ENCODE peak calls at places on chromosome 10, in nine cellular contexts. One of them, this sample, is unnamed.

GRCh38 chr10:123786306-123786705 is 105.3 kb downstream of the CPXM2 start:
- DNase-seq in hepatic stellate cell: no peak
- DNase-seq in iris pigment epithelial cell: no peak
- DNase-seq in activated CD4-positive, alpha-beta T cell treated with anti-CD3 and anti-CD28 coated beads, Interleukin-2, amount 50 U/mL, for 48 hours: no peak
- DNase-seq in pulmonary artery endothelial cell: no peak
- DNase-seq in NCI-H2081: no peak
- DNase-seq in GM13976: no peak
- DNase-seq in activated T-helper 1 cell treated with anti-CD3 and anti-CD28 coated beads, Interleukin-12 subunit alpha, Interleukin-12 subunit beta, Interleukin-2, Interleukin-4 antibody, amounts not matched to agents 30 ng/mL and 10 ng/mL and 1 ng/mL, durations not matched to agents 14 hours and 24 hours and 36 hours: no peak
- DNase-seq in thoracic aorta: no peak
- DNase-seq in this sample: no peak

GRCh38 chr10:124300224-124300623 is 118.5 kb downstream of the OAT start:
- DNase-seq in activated CD4-positive, alpha-beta T cell treated with anti-CD3 and anti-CD28 coated beads, Interleukin-2, amount 50 U/mL, for 48 hours: no peak
- DNase-seq in hepatic stellate cell: no peak
- DNase-seq in GM13976: no peak
- DNase-seq in NCI-H2081: no peak
- DNase-seq in thoracic aorta: no peak
- DNase-seq in activated T-helper 1 cell treated with anti-CD3 and anti-CD28 coated beads, Interleukin-12 subunit alpha, Interleukin-12 subunit beta, Interleukin-2, Interleukin-4 antibody, amounts not matched to agents 30 ng/mL and 10 ng/mL and 1 ng/mL, durations not matched to agents 14 hours and 24 hours and 36 hours: no peak
- DNase-seq in pulmonary artery endothelial cell: no peak
- DNase-seq in iris pigment epithelial cell: no peak
- DNase-seq in this sample: no peak

GRCh38 chr10:133325761-133326463 is 10.8 kb downstream of the CALY start:
- DNase-seq in thoracic aorta: no peak
- DNase-seq in activated CD4-positive, alpha-beta T cell treated with anti-CD3 and anti-CD28 coated beads, Interleukin-2, amount 50 U/mL, for 48 hours: no peak
- DNase-seq in pulmonary artery endothelial cell: no peak
- DNase-seq in NCI-H2081: no peak
- DNase-seq in hepatic stellate cell: no peak
- DNase-seq in GM13976: no peak
- DNase-seq in activated T-helper 1 cell treated with anti-CD3 and anti-CD28 coated beads, Interleukin-12 subunit alpha, Interleukin-12 subunit beta, Interleukin-2, Interleukin-4 antibody, amounts not matched to agents 30 ng/mL and 10 ng/mL and 1 ng/mL, durations not matched to agents 14 hours and 24 hours and 36 hours: no peak
- DNase-seq in iris pigment epithelial cell: no peak
- DNase-seq in this sample: no peak

GRCh38 chr10:59332581-59332980 is 29.8 kb downstream of the FAM13C start:
- DNase-seq in GM13976: no peak
- DNase-seq in thoracic aorta: no peak
- DNase-seq in pulmonary artery endothelial cell: no peak
- DNase-seq in iris pigment epithelial cell: no peak
- DNase-seq in activated CD4-positive, alpha-beta T cell treated with anti-CD3 and anti-CD28 coated beads, Interleukin-2, amount 50 U/mL, for 48 hours: no peak
- DNase-seq in activated T-helper 1 cell treated with anti-CD3 and anti-CD28 coated beads, Interleukin-12 subunit alpha, Interleukin-12 subunit beta, Interleukin-2, Interleukin-4 antibody, amounts not matched to agents 30 ng/mL and 10 ng/mL and 1 ng/mL, durations not matched to agents 14 hours and 24 hours and 36 hours: no peak
- DNase-seq in NCI-H2081: no peak
- DNase-seq in hepatic stellate cell: no peak
- DNase-seq in this sample: no peak

GRCh38 chr10:84415539-84416244 is 87.3 kb downstream of the CCSER2 start:
- DNase-seq in GM13976: no peak
- DNase-seq in iris pigment epithelial cell: peak; percentile 59
- DNase-seq in pulmonary artery endothelial cell: no peak
- DNase-seq in activated T-helper 1 cell treated with anti-CD3 and anti-CD28 coated beads, Interleukin-12 subunit alpha, Interleukin-12 subunit beta, Interleukin-2, Interleukin-4 antibody, amounts not matched to agents 30 ng/mL and 10 ng/mL and 1 ng/mL, durations not matched to agents 14 hours and 24 hours and 36 hours: no peak
- DNase-seq in activated CD4-positive, alpha-beta T cell treated with anti-CD3 and anti-CD28 coated beads, Interleukin-2, amount 50 U/mL, for 48 hours: no peak
- DNase-seq in thoracic aorta: no peak
- DNase-seq in hepatic stellate cell: no peak
- DNase-seq in NCI-H2081: no peak
- DNase-seq in this sample: no peak

GRCh38 chr10:19788075-19788686 is 28.1 kb upstream of the PLXDC2 start:
- DNase-seq in hepatic stellate cell: peak; percentile 8
- DNase-seq in activated T-helper 1 cell treated with anti-CD3 and anti-CD28 coated beads, Interleukin-12 subunit alpha, Interleukin-12 subunit beta, Interleukin-2, Interleukin-4 antibody, amounts not matched to agents 30 ng/mL and 10 ng/mL and 1 ng/mL, durations not matched to agents 14 hours and 24 hours and 36 hours: no peak
- DNase-seq in activated CD4-positive, alpha-beta T cell treated with anti-CD3 and anti-CD28 coated beads, Interleukin-2, amount 50 U/mL, for 48 hours: peak; percentile 6
- DNase-seq in thoracic aorta: no peak
- DNase-seq in iris pigment epithelial cell: peak; percentile 71
- DNase-seq in NCI-H2081: peak; percentile 43
- DNase-seq in GM13976: no peak
- DNase-seq in pulmonary artery endothelial cell: no peak
- DNase-seq in this sample: peak; percentile 1

GRCh38 chr10:86795353-86795752 is 38.9 kb downstream of the BMPR1A start:
- DNase-seq in pulmonary artery endothelial cell: no peak
- DNase-seq in activated T-helper 1 cell treated with anti-CD3 and anti-CD28 coated beads, Interleukin-12 subunit alpha, Interleukin-12 subunit beta, Interleukin-2, Interleukin-4 antibody, amounts not matched to agents 30 ng/mL and 10 ng/mL and 1 ng/mL, durations not matched to agents 14 hours and 24 hours and 36 hours: no peak
- DNase-seq in NCI-H2081: no peak
- DNase-seq in iris pigment epithelial cell: peak; percentile 83
- DNase-seq in activated CD4-positive, alpha-beta T cell treated with anti-CD3 and anti-CD28 coated beads, Interleukin-2, amount 50 U/mL, for 48 hours: no peak
- DNase-seq in GM13976: no peak
- DNase-seq in thoracic aorta: no peak
- DNase-seq in hepatic stellate cell: peak; percentile 32
- DNase-seq in this sample: peak; percentile 4

GRCh38 chr10:86410542-86411124 is 44.0 kb upstream of the GRID1 start:
- DNase-seq in thoracic aorta: no peak
- DNase-seq in activated T-helper 1 cell treated with anti-CD3 and anti-CD28 coated beads, Interleukin-12 subunit alpha, Interleukin-12 subunit beta, Interleukin-2, Interleukin-4 antibody, amounts not matched to agents 30 ng/mL and 10 ng/mL and 1 ng/mL, durations not matched to agents 14 hours and 24 hours and 36 hours: no peak
- DNase-seq in NCI-H2081: no peak
- DNase-seq in pulmonary artery endothelial cell: no peak
- DNase-seq in hepatic stellate cell: no peak
- DNase-seq in GM13976: no peak
- DNase-seq in activated CD4-positive, alpha-beta T cell treated with anti-CD3 and anti-CD28 coated beads, Interleukin-2, amount 50 U/mL, for 48 hours: no peak
- DNase-seq in iris pigment epithelial cell: peak; percentile 95
- DNase-seq in this sample: peak; percentile 71

GRCh38 chr10:66941491-66941890 is 15.7 kb downstream of the LRRTM3 start:
- DNase-seq in activated CD4-positive, alpha-beta T cell treated with anti-CD3 and anti-CD28 coated beads, Interleukin-2, amount 50 U/mL, for 48 hours: no peak
- DNase-seq in hepatic stellate cell: no peak
- DNase-seq in GM13976: no peak
- DNase-seq in NCI-H2081: no peak
- DNase-seq in pulmonary artery endothelial cell: no peak
- DNase-seq in thoracic aorta: no peak
- DNase-seq in iris pigment epithelial cell: no peak
- DNase-seq in activated T-helper 1 cell treated with anti-CD3 and anti-CD28 coated beads, Interleukin-12 subunit alpha, Interleukin-12 subunit beta, Interleukin-2, Interleukin-4 antibody, amounts not matched to agents 30 ng/mL and 10 ng/mL and 1 ng/mL, durations not matched to agents 14 hours and 24 hours and 36 hours: no peak
- DNase-seq in this sample: no peak

GRCh38 chr10:22475857-22476600 is 130.7 kb downstream of the SPAG6 start:
- DNase-seq in activated CD4-positive, alpha-beta T cell treated with anti-CD3 and anti-CD28 coated beads, Interleukin-2, amount 50 U/mL, for 48 hours: peak; percentile 64
- DNase-seq in thoracic aorta: no peak
- DNase-seq in NCI-H2081: no peak
- DNase-seq in GM13976: peak; percentile 68
- DNase-seq in hepatic stellate cell: no peak
- DNase-seq in pulmonary artery endothelial cell: no peak
- DNase-seq in activated T-helper 1 cell treated with anti-CD3 and anti-CD28 coated beads, Interleukin-12 subunit alpha, Interleukin-12 subunit beta, Interleukin-2, Interleukin-4 antibody, amounts not matched to agents 30 ng/mL and 10 ng/mL and 1 ng/mL, durations not matched to agents 14 hours and 24 hours and 36 hours: peak; percentile 3
- DNase-seq in iris pigment epithelial cell: peak; percentile 9
- DNase-seq in this sample: peak; percentile 27

GRCh38 chr10:116699049-116699782 is 43.1 kb downstream of the HSPA12A start:
- DNase-seq in GM13976: no peak
- DNase-seq in activated CD4-positive, alpha-beta T cell treated with anti-CD3 and anti-CD28 coated beads, Interleukin-2, amount 50 U/mL, for 48 hours: no peak
- DNase-seq in NCI-H2081: no peak
- DNase-seq in activated T-helper 1 cell treated with anti-CD3 and anti-CD28 coated beads, Interleukin-12 subunit alpha, Interleukin-12 subunit beta, Interleukin-2, Interleukin-4 antibody, amounts not matched to agents 30 ng/mL and 10 ng/mL and 1 ng/mL, durations not matched to agents 14 hours and 24 hours and 36 hours: no peak
- DNase-seq in thoracic aorta: no peak
- DNase-seq in hepatic stellate cell: no peak
- DNase-seq in iris pigment epithelial cell: no peak
- DNase-seq in pulmonary artery endothelial cell: no peak
- DNase-seq in this sample: no peak

GRCh38 chr10:31395695-31396094 is 76.7 kb downstream of the ZEB1 start:
- DNase-seq in thoracic aorta: no peak
- DNase-seq in pulmonary artery endothelial cell: no peak
- DNase-seq in NCI-H2081: no peak
- DNase-seq in iris pigment epithelial cell: no peak
- DNase-seq in activated T-helper 1 cell treated with anti-CD3 and anti-CD28 coated beads, Interleukin-12 subunit alpha, Interleukin-12 subunit beta, Interleukin-2, Interleukin-4 antibody, amounts not matched to agents 30 ng/mL and 10 ng/mL and 1 ng/mL, durations not matched to agents 14 hours and 24 hours and 36 hours: no peak
- DNase-seq in GM13976: no peak
- DNase-seq in activated CD4-positive, alpha-beta T cell treated with anti-CD3 and anti-CD28 coated beads, Interleukin-2, amount 50 U/mL, for 48 hours: no peak
- DNase-seq in hepatic stellate cell: no peak
- DNase-seq in this sample: no peak

GRCh38 chr10:80436459-80437098 is 17.5 kb upstream of the TSPAN14 start:
- DNase-seq in pulmonary artery endothelial cell: no peak
- DNase-seq in hepatic stellate cell: no peak
- DNase-seq in GM13976: no peak
- DNase-seq in thoracic aorta: no peak
- DNase-seq in NCI-H2081: no peak
- DNase-seq in iris pigment epithelial cell: no peak
- DNase-seq in activated CD4-positive, alpha-beta T cell treated with anti-CD3 and anti-CD28 coated beads, Interleukin-2, amount 50 U/mL, for 48 hours: no peak
- DNase-seq in activated T-helper 1 cell treated with anti-CD3 and anti-CD28 coated beads, Interleukin-12 subunit alpha, Interleukin-12 subunit beta, Interleukin-2, Interleukin-4 antibody, amounts not matched to agents 30 ng/mL and 10 ng/mL and 1 ng/mL, durations not matched to agents 14 hours and 24 hours and 36 hours: no peak
- DNase-seq in this sample: no peak

GRCh38 chr10:88270871-88271713 is 312.0 kb downstream of the RNLS start:
- DNase-seq in hepatic stellate cell: peak; percentile 19
- DNase-seq in GM13976: peak; percentile 44
- DNase-seq in iris pigment epithelial cell: peak; percentile 71
- DNase-seq in pulmonary artery endothelial cell: no peak
- DNase-seq in activated T-helper 1 cell treated with anti-CD3 and anti-CD28 coated beads, Interleukin-12 subunit alpha, Interleukin-12 subunit beta, Interleukin-2, Interleukin-4 antibody, amounts not matched to agents 30 ng/mL and 10 ng/mL and 1 ng/mL, durations not matched to agents 14 hours and 24 hours and 36 hours: peak; percentile 63
- DNase-seq in NCI-H2081: no peak
- DNase-seq in activated CD4-positive, alpha-beta T cell treated with anti-CD3 and anti-CD28 coated beads, Interleukin-2, amount 50 U/mL, for 48 hours: peak; percentile 61
- DNase-seq in thoracic aorta: no peak
- DNase-seq in this sample: peak; percentile 73

GRCh38 chr10:90420637-90421318 is 437.1 kb downstream of the HTR7 start:
- DNase-seq in GM13976: no peak
- DNase-seq in activated CD4-positive, alpha-beta T cell treated with anti-CD3 and anti-CD28 coated beads, Interleukin-2, amount 50 U/mL, for 48 hours: no peak
- DNase-seq in thoracic aorta: no peak
- DNase-seq in iris pigment epithelial cell: no peak
- DNase-seq in NCI-H2081: no peak
- DNase-seq in hepatic stellate cell: no peak
- DNase-seq in activated T-helper 1 cell treated with anti-CD3 and anti-CD28 coated beads, Interleukin-12 subunit alpha, Interleukin-12 subunit beta, Interleukin-2, Interleukin-4 antibody, amounts not matched to agents 30 ng/mL and 10 ng/mL and 1 ng/mL, durations not matched to agents 14 hours and 24 hours and 36 hours: no peak
- DNase-seq in pulmonary artery endothelial cell: no peak
- DNase-seq in this sample: no peak

GRCh38 chr10:74063256-74063655 is 65.3 kb downstream of the VCL start:
- DNase-seq in activated T-helper 1 cell treated with anti-CD3 and anti-CD28 coated beads, Interleukin-12 subunit alpha, Interleukin-12 subunit beta, Interleukin-2, Interleukin-4 antibody, amounts not matched to agents 30 ng/mL and 10 ng/mL and 1 ng/mL, durations not matched to agents 14 hours and 24 hours and 36 hours: no peak
- DNase-seq in GM13976: no peak
- DNase-seq in NCI-H2081: no peak
- DNase-seq in hepatic stellate cell: no peak
- DNase-seq in pulmonary artery endothelial cell: no peak
- DNase-seq in activated CD4-positive, alpha-beta T cell treated with anti-CD3 and anti-CD28 coated beads, Interleukin-2, amount 50 U/mL, for 48 hours: no peak
- DNase-seq in thoracic aorta: no peak
- DNase-seq in iris pigment epithelial cell: peak; percentile 53
- DNase-seq in this sample: no peak

GRCh38 chr10:20100157-20100556 is 283.9 kb downstream of the PLXDC2 start:
- DNase-seq in GM13976: no peak
- DNase-seq in pulmonary artery endothelial cell: no peak
- DNase-seq in iris pigment epithelial cell: peak; percentile 56
- DNase-seq in activated CD4-positive, alpha-beta T cell treated with anti-CD3 and anti-CD28 coated beads, Interleukin-2, amount 50 U/mL, for 48 hours: no peak
- DNase-seq in hepatic stellate cell: no peak
- DNase-seq in activated T-helper 1 cell treated with anti-CD3 and anti-CD28 coated beads, Interleukin-12 subunit alpha, Interleukin-12 subunit beta, Interleukin-2, Interleukin-4 antibody, amounts not matched to agents 30 ng/mL and 10 ng/mL and 1 ng/mL, durations not matched to agents 14 hours and 24 hours and 36 hours: no peak
- DNase-seq in NCI-H2081: peak; percentile 2
- DNase-seq in thoracic aorta: no peak
- DNase-seq in this sample: no peak

GRCh38 chr10:77504870-77505257 is 132.7 kb downstream of the KCNMA1 start:
- DNase-seq in activated CD4-positive, alpha-beta T cell treated with anti-CD3 and anti-CD28 coated beads, Interleukin-2, amount 50 U/mL, for 48 hours: no peak
- DNase-seq in iris pigment epithelial cell: peak; percentile 47
- DNase-seq in GM13976: no peak
- DNase-seq in hepatic stellate cell: no peak
- DNase-seq in pulmonary artery endothelial cell: no peak
- DNase-seq in NCI-H2081: no peak
- DNase-seq in activated T-helper 1 cell treated with anti-CD3 and anti-CD28 coated beads, Interleukin-12 subunit alpha, Interleukin-12 subunit beta, Interleukin-2, Interleukin-4 antibody, amounts not matched to agents 30 ng/mL and 10 ng/mL and 1 ng/mL, durations not matched to agents 14 hours and 24 hours and 36 hours: no peak
- DNase-seq in thoracic aorta: no peak
- DNase-seq in this sample: peak; percentile 75

GRCh38 chr10:24826022-24826421 is 102.3 kb upstream of the ARHGAP21 start:
- DNase-seq in NCI-H2081: no peak
- DNase-seq in thoracic aorta: no peak
- DNase-seq in hepatic stellate cell: peak; percentile 14
- DNase-seq in activated CD4-positive, alpha-beta T cell treated with anti-CD3 and anti-CD28 coated beads, Interleukin-2, amount 50 U/mL, for 48 hours: no peak
- DNase-seq in iris pigment epithelial cell: peak; percentile 83
- DNase-seq in GM13976: no peak
- DNase-seq in pulmonary artery endothelial cell: no peak
- DNase-seq in activated T-helper 1 cell treated with anti-CD3 and anti-CD28 coated beads, Interleukin-12 subunit alpha, Interleukin-12 subunit beta, Interleukin-2, Interleukin-4 antibody, amounts not matched to agents 30 ng/mL and 10 ng/mL and 1 ng/mL, durations not matched to agents 14 hours and 24 hours and 36 hours: no peak
- DNase-seq in this sample: peak; percentile 3

GRCh38 chr10:93115661-93116383 is 42.1 kb downstream of the CYP26A1 start:
- DNase-seq in thoracic aorta: peak; percentile 13
- DNase-seq in GM13976: peak; percentile 67
- DNase-seq in activated CD4-positive, alpha-beta T cell treated with anti-CD3 and anti-CD28 coated beads, Interleukin-2, amount 50 U/mL, for 48 hours: peak; percentile 79
- DNase-seq in iris pigment epithelial cell: peak; percentile 32
- DNase-seq in pulmonary artery endothelial cell: no peak
- DNase-seq in activated T-helper 1 cell treated with anti-CD3 and anti-CD28 coated beads, Interleukin-12 subunit alpha, Interleukin-12 subunit beta, Interleukin-2, Interleukin-4 antibody, amounts not matched to agents 30 ng/mL and 10 ng/mL and 1 ng/mL, durations not matched to agents 14 hours and 24 hours and 36 hours: peak; percentile 35
- DNase-seq in hepatic stellate cell: no peak
- DNase-seq in NCI-H2081: peak; percentile 12
- DNase-seq in this sample: peak; percentile 40

GRCh38 chr10:110636932-110637557 is 7.1 kb upstream of the RBM20 start:
- DNase-seq in hepatic stellate cell: no peak
- DNase-seq in iris pigment epithelial cell: no peak
- DNase-seq in activated T-helper 1 cell treated with anti-CD3 and anti-CD28 coated beads, Interleukin-12 subunit alpha, Interleukin-12 subunit beta, Interleukin-2, Interleukin-4 antibody, amounts not matched to agents 30 ng/mL and 10 ng/mL and 1 ng/mL, durations not matched to agents 14 hours and 24 hours and 36 hours: no peak
- DNase-seq in thoracic aorta: no peak
- DNase-seq in GM13976: no peak
- DNase-seq in pulmonary artery endothelial cell: no peak
- DNase-seq in activated CD4-positive, alpha-beta T cell treated with anti-CD3 and anti-CD28 coated beads, Interleukin-2, amount 50 U/mL, for 48 hours: no peak
- DNase-seq in NCI-H2081: no peak
- DNase-seq in this sample: no peak

GRCh38 chr10:82041018-82041417 is 166.0 kb downstream of the NRG3 start:
- DNase-seq in iris pigment epithelial cell: no peak
- DNase-seq in activated CD4-positive, alpha-beta T cell treated with anti-CD3 and anti-CD28 coated beads, Interleukin-2, amount 50 U/mL, for 48 hours: no peak
- DNase-seq in hepatic stellate cell: no peak
- DNase-seq in NCI-H2081: no peak
- DNase-seq in activated T-helper 1 cell treated with anti-CD3 and anti-CD28 coated beads, Interleukin-12 subunit alpha, Interleukin-12 subunit beta, Interleukin-2, Interleukin-4 antibody, amounts not matched to agents 30 ng/mL and 10 ng/mL and 1 ng/mL, durations not matched to agents 14 hours and 24 hours and 36 hours: no peak
- DNase-seq in thoracic aorta: no peak
- DNase-seq in GM13976: no peak
- DNase-seq in pulmonary artery endothelial cell: no peak
- DNase-seq in this sample: no peak

GRCh38 chr10:104120061-104120460 is 1.9 kb upstream of the SFR1 start:
- DNase-seq in hepatic stellate cell: no peak
- DNase-seq in NCI-H2081: no peak
- DNase-seq in GM13976: no peak
- DNase-seq in thoracic aorta: no peak
- DNase-seq in activated CD4-positive, alpha-beta T cell treated with anti-CD3 and anti-CD28 coated beads, Interleukin-2, amount 50 U/mL, for 48 hours: no peak
- DNase-seq in pulmonary artery endothelial cell: no peak
- DNase-seq in activated T-helper 1 cell treated with anti-CD3 and anti-CD28 coated beads, Interleukin-12 subunit alpha, Interleukin-12 subunit beta, Interleukin-2, Interleukin-4 antibody, amounts not matched to agents 30 ng/mL and 10 ng/mL and 1 ng/mL, durations not matched to agents 14 hours and 24 hours and 36 hours: no peak
- DNase-seq in iris pigment epithelial cell: peak; percentile 9
- DNase-seq in this sample: no peak

GRCh38 chr10:102744374-102745051 is 765 bp downstream of the WBP1L start:
- DNase-seq in pulmonary artery endothelial cell: no peak
- DNase-seq in thoracic aorta: no peak
- DNase-seq in iris pigment epithelial cell: peak; percentile 36
- DNase-seq in GM13976: no peak
- DNase-seq in hepatic stellate cell: no peak
- DNase-seq in activated CD4-positive, alpha-beta T cell treated with anti-CD3 and anti-CD28 coated beads, Interleukin-2, amount 50 U/mL, for 48 hours: peak; percentile 18
- DNase-seq in NCI-H2081: no peak
- DNase-seq in activated T-helper 1 cell treated with anti-CD3 and anti-CD28 coated beads, Interleukin-12 subunit alpha, Interleukin-12 subunit beta, Interleukin-2, Interleukin-4 antibody, amounts not matched to agents 30 ng/mL and 10 ng/mL and 1 ng/mL, durations not matched to agents 14 hours and 24 hours and 36 hours: no peak
- DNase-seq in this sample: peak; percentile 28

GRCh38 chr10:130960531-130960930 is 351.0 kb downstream of the TCERG1L start:
- DNase-seq in activated CD4-positive, alpha-beta T cell treated with anti-CD3 and anti-CD28 coated beads, Interleukin-2, amount 50 U/mL, for 48 hours: no peak
- DNase-seq in thoracic aorta: no peak
- DNase-seq in activated T-helper 1 cell treated with anti-CD3 and anti-CD28 coated beads, Interleukin-12 subunit alpha, Interleukin-12 subunit beta, Interleukin-2, Interleukin-4 antibody, amounts not matched to agents 30 ng/mL and 10 ng/mL and 1 ng/mL, durations not matched to agents 14 hours and 24 hours and 36 hours: no peak
- DNase-seq in pulmonary artery endothelial cell: no peak
- DNase-seq in GM13976: no peak
- DNase-seq in NCI-H2081: no peak
- DNase-seq in iris pigment epithelial cell: no peak
- DNase-seq in hepatic stellate cell: no peak
- DNase-seq in this sample: no peak

GRCh38 chr10:31358688-31359330 is 39.8 kb downstream of the ZEB1 start:
- DNase-seq in iris pigment epithelial cell: peak; percentile 70
- DNase-seq in pulmonary artery endothelial cell: no peak
- DNase-seq in hepatic stellate cell: peak; percentile 38
- DNase-seq in activated CD4-positive, alpha-beta T cell treated with anti-CD3 and anti-CD28 coated beads, Interleukin-2, amount 50 U/mL, for 48 hours: no peak
- DNase-seq in thoracic aorta: no peak
- DNase-seq in GM13976: no peak
- DNase-seq in NCI-H2081: no peak
- DNase-seq in activated T-helper 1 cell treated with anti-CD3 and anti-CD28 coated beads, Interleukin-12 subunit alpha, Interleukin-12 subunit beta, Interleukin-2, Interleukin-4 antibody, amounts not matched to agents 30 ng/mL and 10 ng/mL and 1 ng/mL, durations not matched to agents 14 hours and 24 hours and 36 hours: no peak
- DNase-seq in this sample: no peak

GRCh38 chr10:49646256-49646870 is 32.5 kb downstream of the CHAT start:
- DNase-seq in thoracic aorta: no peak
- DNase-seq in GM13976: no peak
- DNase-seq in hepatic stellate cell: no peak
- DNase-seq in activated CD4-positive, alpha-beta T cell treated with anti-CD3 and anti-CD28 coated beads, Interleukin-2, amount 50 U/mL, for 48 hours: no peak
- DNase-seq in NCI-H2081: no peak
- DNase-seq in iris pigment epithelial cell: no peak
- DNase-seq in pulmonary artery endothelial cell: no peak
- DNase-seq in activated T-helper 1 cell treated with anti-CD3 and anti-CD28 coated beads, Interleukin-12 subunit alpha, Interleukin-12 subunit beta, Interleukin-2, Interleukin-4 antibody, amounts not matched to agents 30 ng/mL and 10 ng/mL and 1 ng/mL, durations not matched to agents 14 hours and 24 hours and 36 hours: no peak
- DNase-seq in this sample: no peak

This sample was measured in MG63.